ENCODE peak calls at places on chromosomes 2 and 18, in seven cellular contexts. V is HepG2, H is H1, M is upper lobe of left lung, S is GM12878, X is transverse colon, P is stomach. U is an unnamed sample.
A peak's percentile ranks its signal among the peaks of the same experiment; 100 is the strongest.

GRCh38 chr2:141923657-141924056 is 207.2 kb downstream of the LRP1B start:
- DNase-seq in M (no peak), H (no peak), S (no peak), X (no peak), P (no peak), V (no peak), U (no peak)

GRCh38 chr2:168565112-168565511 is 109.0 kb downstream of the CERS6 start:
- DNase-seq in S (no peak), X (no peak), V (no peak), P (no peak), M (no peak), H (no peak), U (no peak)

GRCh38 chr2:231052494-231053451 is 3.9 kb upstream of the PSMD1 start:
- DNase-seq in V (peak; percentile 84), M (peak; percentile 86), S (no peak), H (peak; percentile 90), X (peak; percentile 87), P (peak; percentile 89), U (peak; percentile 89)

GRCh38 chr2:168136392-168136977 is 110.9 kb downstream of the STK39 start:
- DNase-seq in S (no peak), V (peak; percentile 53), X (no peak), M (no peak), H (no peak), P (no peak), U (no peak)

GRCh38 chr2:105744091-105744908 is 412 bp upstream of the NCK2 start:
- DNase-seq in H (peak; percentile 67), X (peak; percentile 71), V (peak; percentile 19), M (peak; percentile 68), P (peak; percentile 68), S (no peak), U (peak; percentile 75)

GRCh38 chr2:149562304-149562703 is 25.3 kb downstream of the MMADHC start:
- DNase-seq in S (no peak), V (peak; percentile 47), M (no peak), P (no peak), X (no peak), H (no peak), U (no peak)

GRCh38 chr2:136248242-136248641 is 130.3 kb upstream of the CXCR4 start:
- DNase-seq in M (no peak), X (no peak), P (no peak), H (no peak), S (no peak), V (no peak), U (no peak)

GRCh38 chr2:107730898-107731297 is 95.8 kb upstream of the RGPD4 start:
- DNase-seq in M (no peak), H (no peak), S (no peak), V (no peak), P (no peak), X (no peak), U (no peak)

GRCh38 chr2:143607446-143608110 is 478.4 kb downstream of the ARHGAP15 start:
- DNase-seq in V (no peak), S (no peak), P (no peak), M (no peak), X (no peak), H (no peak), U (no peak)

GRCh38 chr2:201777869-201778268 is 2.9 kb downstream of the ALS2 start:
- DNase-seq in S (no peak), X (no peak), M (no peak), H (no peak), V (no peak), P (no peak), U (no peak)

GRCh38 chr2:122506620-122507019 is 751.2 kb downstream of the TSN start:
- DNase-seq in M (no peak), P (no peak), S (no peak), H (no peak), X (no peak), V (no peak), U (no peak)

GRCh38 chr2:68811364-68811763 is 59.8 kb downstream of the BMP10 start:
- DNase-seq in S (no peak), P (no peak), H (peak; percentile 23), V (no peak), X (no peak), M (peak; percentile 40), U (no peak)

GRCh38 chr2:27042159-27042661 is 9.3 kb upstream of the AGBL5 start:
- DNase-seq in S (peak; percentile 69), M (no peak), V (no peak), H (no peak), P (no peak), X (no peak), U (no peak)
- TF ChIP-seq POLR2AphosphoS5 in S (peak; percentile 53), M (no peak), V (peak; percentile 67), H (no peak), P (no peak), X (no peak), U (no peak)

DNA sequence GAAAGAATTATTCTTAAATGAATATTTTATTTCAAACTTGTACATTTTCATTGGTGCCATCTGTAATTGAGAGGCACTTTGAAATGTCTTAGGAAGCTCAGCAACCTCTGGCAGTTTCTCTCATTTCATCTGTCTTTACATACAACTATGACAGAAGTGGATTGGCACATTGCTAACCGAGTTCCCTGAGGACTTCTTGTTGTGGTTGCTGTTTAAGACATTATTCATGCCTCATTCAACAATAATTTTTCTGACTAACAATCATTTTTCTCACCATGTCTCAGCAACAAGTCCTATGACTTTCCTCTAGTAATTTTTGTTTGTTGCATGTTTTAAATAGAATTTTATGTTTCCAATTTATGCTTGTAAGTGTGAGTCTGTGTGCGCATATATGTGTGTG is 284.0 kb upstream of the CWC22 start:
- DNase-seq in V (no peak), H (no peak), X (no peak), S (no peak), M (no peak), P (no peak), U (no peak)
- TF ChIP-seq EP300 in V (no peak), H (no peak), X (no peak), S (no peak), M (no peak), P (no peak), U (no peak)

DNA sequence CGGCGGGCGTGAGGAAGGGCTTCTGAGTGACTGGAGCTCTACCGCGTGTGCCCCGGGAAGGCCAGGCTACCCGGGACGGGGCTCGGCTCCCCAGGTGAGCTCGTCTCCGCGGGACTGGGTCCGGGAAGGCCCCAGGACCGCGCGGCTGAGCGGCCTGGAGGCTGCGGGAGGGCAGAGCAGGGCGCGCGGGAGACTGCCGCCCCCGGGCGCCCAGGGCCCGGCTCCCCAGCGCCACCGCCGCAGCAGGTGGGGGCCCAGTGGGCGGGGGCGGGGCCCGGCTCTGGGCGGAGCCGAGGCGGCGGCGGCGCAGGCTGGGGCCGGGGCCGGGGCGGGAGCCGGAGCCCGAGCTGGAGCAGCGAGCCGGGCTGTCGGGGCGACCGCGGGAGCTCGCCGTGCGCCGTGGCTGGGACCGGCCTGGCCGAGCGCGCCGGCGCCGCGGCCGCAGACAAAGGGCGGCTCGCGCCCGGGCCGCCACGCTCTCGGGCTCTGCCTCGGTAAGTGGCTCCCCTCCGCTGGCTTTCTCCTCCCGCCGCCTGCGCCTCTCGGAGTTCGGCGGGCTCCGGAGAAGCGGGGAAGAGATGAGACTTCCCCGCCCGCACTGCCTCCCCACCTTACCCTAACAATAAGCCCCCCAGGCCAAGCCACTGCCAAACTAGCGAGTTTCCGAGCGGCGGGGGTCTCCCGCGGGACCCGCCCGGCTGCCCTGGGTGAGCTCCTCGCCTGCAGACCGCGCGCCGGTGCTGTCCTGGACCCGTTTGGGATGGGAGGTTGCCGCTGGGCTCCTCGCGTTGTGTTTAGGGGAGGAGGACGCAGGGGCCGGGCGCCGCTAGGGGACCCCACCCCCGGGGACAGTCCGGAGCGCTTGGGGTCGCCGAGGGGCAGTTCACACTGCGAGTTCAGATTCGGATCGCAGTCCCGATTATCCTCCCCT is at the start of gene MAPK4:
- DNase-seq in X (peak; percentile 33), V (no peak), H (peak; percentile 64), S (no peak), P (peak; percentile 67), M (peak; percentile 37), U (peak; percentile 71)
- TF ChIP-seq POLR2A in X (no peak), V (no peak), H (no peak), S (no peak), P (no peak), M (no peak), U (no peak)

GRCh38 chr2:48198285-48198821 is 292.1 kb upstream of the FBXO11 start:
- DNase-seq in P (no peak), H (no peak), M (no peak), S (no peak), V (no peak), X (no peak), U (no peak)

GRCh38 chr2:48195168-48195567 is 288.9 kb upstream of the FBXO11 start:
- DNase-seq in P (no peak), X (no peak), M (no peak), H (no peak), S (no peak), V (no peak), U (no peak)

GRCh38 chr2:48199076-48199475 is 292.8 kb upstream of the FBXO11 start:
- DNase-seq in M (no peak), X (no peak), S (no peak), P (no peak), V (no peak), H (no peak), U (no peak)

GRCh38 chr2:48194641-48195040 is 288.3 kb upstream of the FBXO11 start:
- DNase-seq in S (no peak), V (no peak), M (no peak), X (no peak), H (no peak), P (no peak), U (no peak)

GRCh38 chr2:48197618-48198017 is 291.3 kb upstream of the FBXO11 start:
- DNase-seq in P (no peak), M (no peak), X (no peak), V (no peak), S (no peak), H (no peak), U (no peak)
- TF ChIP-seq POLR2AphosphoS5 in P (no peak), M (no peak), X (no peak), V (no peak), S (no peak), H (no peak), U (no peak)

GRCh38 chr2:46097714-46098480 is 199.3 kb upstream of the EPAS1 start:
- DNase-seq in P (peak; percentile 74), H (no peak), M (peak; percentile 79), X (peak; percentile 76), V (peak; percentile 40), S (no peak), U (peak; percentile 90)
- TF ChIP-seq EP300 in P (no peak), H (no peak), M (peak; percentile 68), X (no peak), V (no peak), S (no peak), U (peak; percentile 42)

GRCh38 chr2:208025814-208026184 is 472 bp upstream of the PLEKHM3 start:
- DNase-seq in V (no peak), H (no peak), S (no peak), X (no peak), M (no peak), P (no peak), U (no peak)

GRCh38 chr2:208020253-208020652 is 5.1 kb downstream of the PLEKHM3 start:
- DNase-seq in S (no peak), P (no peak), M (no peak), V (no peak), H (no peak), X (no peak), U (no peak)

GRCh38 chr2:208025037-208025813 is at the start of gene PLEKHM3:
- DNase-seq in X (peak; percentile 90), S (no peak), M (peak; percentile 94), P (peak; percentile 91), H (peak; percentile 95), V (peak; percentile 75), U (peak; percentile 94)
- TF ChIP-seq POLR2A in X (peak; percentile 80), S (peak; percentile 85), M (peak; percentile 55), P (peak; percentile 30), H (peak; percentile 62), V (peak; percentile 80), U (no peak)

U was measured in sigmoid colon.